ENCODE peak calls at places on chromosomes 2 and 18, in five cellular contexts. S is GM10248, V is mucosa of gallbladder, C is HuH-7.5, U is AG04449. P is an unnamed sample.

GRCh38 chr2:69683170-69683971 is 39.8 kb upstream of the AAK1 start:
- DNase-seq in C (no peak), V (peak), S (no peak), U (peak), P (no peak)

GRCh38 chr18:48790226-48790863 is 160.4 kb downstream of the SMAD7 start:
- DNase-seq in S (no peak), V (peak), C (no peak), U (no peak), P (no peak)

GRCh38 chr18:76275913-76276312 is 219.1 kb downstream of the ZNF516 start:
- DNase-seq in S (no peak), V (no peak), U (no peak), C (no peak), P (no peak)

GRCh38 chr2:99971326-99971965 is 170.9 kb downstream of the AFF3 start:
- DNase-seq in V (no peak), U (no peak), C (no peak), S (no peak), P (no peak)

GRCh38 chr2:17538844-17539554 is 1.5 kb upstream of the VSNL1 start:
- DNase-seq in C (no peak), U (no peak), V (peak), S (peak), P (peak)

GRCh38 chr2:237993701-237994100 is 26.9 kb downstream of the UBE2F start:
- DNase-seq in V (no peak), S (no peak), U (no peak), C (no peak), P (no peak)

GRCh38 chr2:53235836-53236582 is 531.6 kb upstream of the CHAC2 start:
- DNase-seq in C (no peak), V (no peak), S (no peak), U (no peak), P (no peak)

GRCh38 chr2:66901344-66901743 is 466.4 kb downstream of the MEIS1 start:
- DNase-seq in C (no peak), S (no peak), U (no peak), V (peak), P (no peak)

GRCh38 chr18:35267161-35267651 is 22.8 kb downstream of the ZSCAN30 start:
- DNase-seq in S (peak), V (peak), U (no peak), C (no peak), P (peak)

GRCh38 chr18:23317975-23318675 is 135.0 kb upstream of the RIOK3 start:
- DNase-seq in V (no peak), S (no peak), C (no peak), U (no peak), P (no peak)

GRCh38 chr18:69494841-69495240 is 94.2 kb downstream of the DOK6 start:
- DNase-seq in U (no peak), C (no peak), S (no peak), V (no peak), P (no peak)

GRCh38 chr2:192016265-192016664 is 169.4 kb upstream of the CAVIN2 start:
- DNase-seq in C (no peak), U (no peak), S (no peak), V (no peak), P (no peak)

GRCh38 chr18:926946-927345 is 22.3 kb downstream of the ADCYAP1 start:
- DNase-seq in U (no peak), S (no peak), V (no peak), C (no peak), P (no peak)

GRCh38 chr18:23487738-23488625 is 15.3 kb upstream of the RMC1 start:
- DNase-seq in U (no peak), V (no peak), S (no peak), C (no peak), P (peak)

GRCh38 chr18:58862851-58863538 is 1.7 kb upstream of the ZNF532 start:
- DNase-seq in C (peak), V (no peak), U (no peak), S (peak), P (peak)

P was measured in GM06990.